ENCODE peak calls at places on chromosomes 3 and 15, in four cellular contexts. S is IMR-90, O is K562, T is GM12878. U is an unnamed sample.

GRCh38 chr3:188230962-188231361 is 77.0 kb downstream of the LPP start:
- DNase-seq in O (no peak), S (peak; percentile 75), T (no peak), U (no peak)

GRCh38 chr15:89494941-89495637 is 1.3 kb downstream of the RHCG start:
- DNase-seq in S (no peak), T (no peak), O (peak; percentile 51), U (no peak)

GRCh38 chr3:168040624-168041208 is 55.0 kb downstream of the GOLIM4 start:
- DNase-seq in O (peak; percentile 23), T (no peak), S (peak; percentile 74), U (peak; percentile 37)

GRCh38 chr3:15859507-15860013 is 61.8 kb upstream of the ANKRD28 start:
- DNase-seq in O (peak; percentile 96), S (peak; percentile 74), T (no peak), U (peak; percentile 82)

GRCh38 chr3:194967126-194968117 is 281.7 kb downstream of the FAM43A start:
- DNase-seq in S (no peak), T (no peak), O (no peak), U (peak; percentile 18)

GRCh38 chr15:43253431-43254403 is 13.0 kb downstream of the TGM5 start:
- DNase-seq in S (peak; percentile 18), O (no peak), T (peak; percentile 89), U (peak; percentile 30)

GRCh38 chr3:57094011-57094535 is 33.6 kb downstream of the SPATA12 start:
- DNase-seq in S (no peak), O (no peak), T (no peak), U (no peak)

GRCh38 chr3:169746924-169747323 is 17.9 kb downstream of the TERC start:
- DNase-seq in S (no peak), T (no peak), O (no peak), U (no peak)

GRCh38 chr3:170259853-170260386 is 37.7 kb downstream of the PRKCI start:
- DNase-seq in O (no peak), T (no peak), S (peak; percentile 25), U (no peak)

GRCh38 chr3:4990061-4990460 is 10.8 kb downstream of the BHLHE40 start:
- DNase-seq in O (no peak), S (no peak), T (no peak), U (no peak)

GRCh38 chr3:148036331-148036881 is 627.2 kb downstream of the ZIC1 start:
- DNase-seq in S (peak; percentile 36), T (no peak), O (no peak), U (peak; percentile 87)

GRCh38 chr15:43361313-43361903 is 9.4 kb downstream of the ZSCAN29 start:
- DNase-seq in T (no peak), S (no peak), O (no peak), U (no peak)

GRCh38 chr3:46208167-46208704 is at the start of gene CCR1:
- DNase-seq in O (peak; percentile 27), T (peak; percentile 92), S (peak; percentile 10), U (no peak)

DNA sequence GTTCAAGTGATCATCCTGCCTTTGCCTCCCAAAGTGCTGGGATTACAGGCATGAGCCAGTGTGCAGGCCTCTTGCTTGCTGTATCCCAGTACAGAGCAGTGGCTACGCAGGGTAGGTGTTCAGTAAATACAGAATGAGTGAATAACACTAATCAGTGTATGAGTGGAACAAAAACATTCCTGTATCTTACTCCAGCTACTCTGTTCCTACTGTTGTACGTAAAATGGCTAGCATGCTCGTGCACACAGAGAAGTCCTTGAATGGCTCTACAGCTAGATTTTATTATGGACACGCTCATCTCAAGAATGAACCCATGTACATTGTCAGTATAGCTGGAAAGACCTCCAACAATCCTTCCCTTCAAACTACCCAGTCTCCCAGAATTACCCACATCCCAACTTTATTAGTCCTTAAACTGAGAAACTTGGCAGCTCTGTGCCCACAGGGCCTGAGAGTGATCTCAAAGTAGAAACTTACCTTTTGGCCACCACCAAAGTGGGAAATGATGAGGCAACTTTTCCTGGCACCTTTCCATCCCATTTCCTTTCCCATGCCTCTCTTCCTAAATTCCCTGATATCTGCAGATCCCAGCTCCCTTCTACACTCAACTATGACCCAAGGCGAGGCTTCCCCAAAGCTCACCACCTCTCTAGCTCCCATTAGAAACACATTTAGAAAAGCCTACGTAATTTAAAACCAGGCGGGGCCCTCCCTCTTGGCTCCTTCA is 272.0 kb downstream of the FOXP1 start:
- DNase-seq in S (no peak), O (no peak), T (no peak), U (peak; percentile 96)
- TF ChIP-seq FOS in S (no peak), O (no peak), T (no peak), U (no peak)

GRCh38 chr3:123446610-123447109 is 2.2 kb downstream of the ADCY5 start:
- DNase-seq in T (no peak), O (no peak), S (no peak), U (no peak)
- TF ChIP-seq FOS in T (no peak), O (no peak), S (no peak), U (no peak)

GRCh38 chr15:25247418-25248030 is 191.3 kb downstream of the UBE3A start:
- DNase-seq in S (no peak), O (no peak), T (no peak), U (no peak)
- TF ChIP-seq FOS in S (no peak), O (no peak), T (no peak), U (no peak)

GRCh38 chr15:77720155-77720554 is 87.4 kb upstream of the LINGO1 start:
- DNase-seq in O (no peak), T (no peak), S (no peak), U (no peak)
- TF ChIP-seq FOS in O (no peak), T (no peak), S (no peak), U (no peak)

GRCh38 chr3:39284457-39284881 is 4.6 kb upstream of the CX3CR1 start:
- DNase-seq in O (peak; percentile 37), T (no peak), S (no peak), U (no peak)
- TF ChIP-seq FOS in O (no peak), T (no peak), S (no peak), U (no peak)